ENCODE peak calls at places on chromosomes 1 and 21, in four cellular contexts. O is AG10803, A is K562, B is GM20000. H is an unnamed sample.

GRCh38 chr1:204714861-204715511 is 29.4 kb upstream of the LRRN2 start:
- DNase-seq in B (peak), A (no peak), O (no peak), H (no peak)

GRCh38 chr21:34129971-34130597 is 56.7 kb downstream of the MRPS6 start:
- DNase-seq in O (peak), A (no peak), B (no peak), H (peak)

GRCh38 chr1:190479028-190479427 is 1.4 kb upstream of the BRINP3 start:
- DNase-seq in O (no peak), A (no peak), B (no peak), H (no peak)

GRCh38 chr1:195475568-195475967 is 1132.7 kb downstream of the KCNT2 start:
- DNase-seq in B (no peak), O (no peak), A (no peak), H (no peak)

GRCh38 chr21:14071902-14072734 is 138.6 kb downstream of the LIPI start:
- DNase-seq in A (no peak), O (no peak), B (no peak), H (no peak)

GRCh38 chr1:23098463-23099170 is 70.0 kb downstream of the LUZP1 start:
- DNase-seq in O (peak), A (peak), B (peak), H (peak)

GRCh38 chr1:32241011-32241763 is 5.8 kb upstream of the FAM167B start:
- DNase-seq in A (peak), B (peak), O (peak), H (peak)

GRCh38 chr1:42176902-42177519 is 12.5 kb upstream of the GUCA2A start:
- DNase-seq in O (peak), A (peak), B (peak), H (peak)

GRCh38 chr1:30748699-30749401 is 8.7 kb downstream of the LAPTM5 start:
- DNase-seq in B (no peak), O (no peak), A (no peak), H (peak)

GRCh38 chr1:234533975-234534876 is 55.2 kb upstream of the TARBP1 start:
- DNase-seq in B (no peak), A (no peak), O (peak), H (no peak)

GRCh38 chr21:17045214-17045835 is 467.5 kb upstream of the CXADR start:
- DNase-seq in A (no peak), O (peak), B (no peak), H (no peak)
- TF ChIP-seq CTCF in A (no peak), O (peak), B (no peak), H (peak)

GRCh38 chr1:237817277-237817676 is 73.4 kb downstream of the ZP4 start:
- DNase-seq in O (no peak), A (no peak), B (no peak), H (no peak)

GRCh38 chr1:237811633-237812032 is 79.1 kb downstream of the ZP4 start:
- DNase-seq in B (no peak), A (no peak), O (no peak), H (no peak)

GRCh38 chr1:237812061-237812460 is 78.7 kb downstream of the ZP4 start:
- DNase-seq in B (no peak), A (no peak), O (no peak), H (no peak)

DNA sequence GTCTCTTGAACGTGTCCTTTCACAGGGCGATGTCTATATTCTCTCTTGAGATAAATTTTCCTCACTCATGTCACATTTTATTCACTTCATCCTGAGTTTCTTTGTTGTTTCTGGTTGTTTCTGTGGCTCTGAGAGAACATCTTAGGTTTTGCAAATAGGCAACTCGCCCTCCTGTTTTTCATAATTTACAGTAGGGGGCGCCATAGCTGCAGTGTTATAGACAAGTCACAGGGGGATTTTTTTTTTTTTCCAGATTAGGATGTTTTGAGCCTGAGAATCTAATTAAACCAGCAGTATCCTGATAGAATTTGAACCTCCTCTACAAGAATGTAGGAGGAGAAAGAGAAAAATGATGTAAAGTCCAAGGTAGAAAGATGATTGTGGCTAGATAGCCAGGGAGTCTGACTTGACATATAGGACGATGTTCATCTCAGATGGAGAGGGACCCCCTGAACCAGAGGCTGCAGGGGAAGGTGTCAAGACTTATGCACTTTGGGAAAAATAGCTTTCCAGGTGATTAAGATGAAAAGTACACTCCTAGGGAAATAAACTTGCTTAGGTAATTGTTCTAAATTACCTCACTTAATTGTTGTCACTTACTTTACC is 76.3 kb downstream of the ZP4 start:
- DNase-seq in B (no peak), O (no peak), A (no peak), H (no peak)
- TF ChIP-seq CTCF in B (no peak), O (peak), A (peak), H (peak)

GRCh38 chr1:229781453-229781852 is 155.4 kb downstream of the URB2 start:
- DNase-seq in O (no peak), B (no peak), A (no peak), H (no peak)
- TF ChIP-seq CTCF in O (no peak), B (no peak), A (no peak), H (no peak)

GRCh38 chr21:19621837-19622496 is 1218.4 kb upstream of the TMPRSS15 start:
- DNase-seq in O (no peak), A (no peak), B (no peak), H (no peak)
- TF ChIP-seq CTCF in O (no peak), A (no peak), B (no peak), H (no peak)

DNA sequence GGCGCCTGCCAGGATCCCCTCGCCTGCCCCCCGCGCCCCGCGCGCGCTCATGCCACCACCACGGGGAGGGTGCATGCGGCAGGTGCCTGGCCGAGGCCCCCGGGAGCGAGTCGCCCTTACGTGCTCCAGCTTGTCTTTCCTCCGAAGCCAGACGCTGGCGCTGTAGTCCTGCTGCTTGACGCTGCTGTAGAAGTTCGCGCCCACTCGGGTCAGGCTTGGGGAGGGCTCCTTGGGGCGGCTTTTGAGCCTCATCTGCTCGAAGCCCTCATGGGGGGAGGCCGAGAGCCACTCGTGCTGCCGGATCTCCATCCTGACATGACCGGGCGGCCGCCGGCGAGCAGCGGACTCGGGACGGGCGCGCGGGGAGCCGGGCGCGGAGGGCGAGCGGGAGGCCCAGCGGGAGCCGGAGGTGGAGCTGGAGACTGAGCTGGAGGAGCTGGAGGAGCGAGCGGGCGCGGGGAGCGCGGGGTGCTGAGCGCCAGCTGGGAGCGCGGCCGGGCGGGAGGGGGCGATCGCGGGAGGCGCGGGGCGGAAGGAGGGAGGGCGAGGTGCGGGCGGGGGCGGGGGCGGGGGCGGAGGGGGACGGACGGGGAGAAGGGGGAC is 428 bp downstream of the PLD5 start:
- DNase-seq in A (peak), O (peak), B (peak), H (peak)
- TF ChIP-seq CTCF in A (no peak), O (no peak), B (no peak), H (no peak)

DNA sequence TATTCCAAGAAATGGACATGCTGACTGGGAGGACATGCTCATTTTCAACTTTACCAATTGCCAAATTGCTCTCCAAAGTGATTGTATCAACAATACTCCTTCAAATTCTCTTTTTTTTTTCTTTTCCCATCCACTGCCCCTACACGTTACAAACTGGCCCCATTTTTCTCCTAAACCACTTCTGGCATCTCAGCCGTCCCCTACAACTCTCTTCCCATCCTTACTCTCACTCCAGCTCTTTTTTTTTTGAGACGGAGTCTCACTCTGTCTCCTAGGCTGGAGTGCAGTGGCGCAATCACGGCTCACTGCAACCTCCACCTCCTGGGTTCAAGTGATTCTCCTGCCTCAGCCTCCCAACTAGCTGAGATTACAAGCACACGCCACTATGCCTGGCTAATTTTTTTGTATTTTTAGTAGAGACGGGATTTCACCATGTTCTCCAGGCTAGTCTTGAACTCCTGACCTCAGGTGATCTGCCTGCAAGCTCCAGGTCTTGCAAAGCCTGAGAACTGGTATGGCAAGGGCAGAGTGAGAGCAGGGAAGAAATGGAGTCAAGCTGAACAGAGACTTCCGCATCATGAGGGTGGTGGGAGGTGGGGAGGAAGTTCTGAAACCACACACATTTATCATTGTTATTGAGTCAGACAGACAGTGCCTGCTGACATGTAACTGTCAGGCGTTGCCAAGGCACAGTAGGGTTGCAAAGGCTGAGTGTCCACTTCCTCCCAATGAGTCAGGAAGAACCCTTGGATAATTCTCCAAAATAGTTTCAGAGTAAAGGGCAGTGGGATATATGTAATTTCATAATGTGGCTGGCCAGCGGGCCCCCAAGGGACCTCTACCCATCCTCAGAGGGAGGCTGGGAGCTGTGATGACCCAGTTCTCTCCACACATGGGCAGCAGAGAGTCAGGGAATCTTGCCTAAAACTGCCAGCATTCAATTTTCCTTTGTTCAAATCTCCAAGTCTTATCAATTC is 17.4 kb downstream of the CELA3A start:
- DNase-seq in O (peak), A (no peak), B (peak), H (peak)
- TF ChIP-seq CTCF in O (peak), A (peak), B (no peak), H (peak)

GRCh38 chr1:91513160-91513559 is 12.5 kb downstream of the CDC7 start:
- DNase-seq in O (peak), A (no peak), B (no peak), H (no peak)
- TF ChIP-seq CTCF in O (peak), A (no peak), B (no peak), H (peak)

GRCh38 chr1:1906185-1907097 is 8.6 kb upstream of the CALML6 start:
- DNase-seq in B (peak), O (peak), A (peak), H (peak)
- TF ChIP-seq CTCF in B (peak), O (peak), A (peak), H (peak)

H was measured in activated CD8-positive, alpha-beta T cell treated with anti-CD3 and anti-CD28 coated beads for 36 hours.